ENCODE peak calls at places on chromosomes 1 and 21, in six cellular contexts. L is foreskin fibroblast, U is kidney, I is bronchial epithelial cell, S is AG09319, P is testis. Y is an unnamed sample.

GRCh38 chr1:150385537-150386445 is 21.8 kb downstream of the RPRD2 start:
- DNase-seq in U (no peak), I (no peak), P (no peak), S (no peak), L (no peak), Y (no peak)

GRCh38 chr1:168893359-168893791 is 164.4 kb upstream of the DPT start:
- DNase-seq in I (peak), S (no peak), U (no peak), L (peak), P (peak), Y (peak)

GRCh38 chr1:41846595-41846994 is 72.1 kb downstream of the HIVEP3 start:
- DNase-seq in P (no peak), U (no peak), S (no peak), I (peak), L (peak), Y (no peak)

GRCh38 chr1:32180186-32181060 is 948 bp downstream of the TXLNA start:
- DNase-seq in P (peak), I (peak), L (peak), U (peak), S (no peak), Y (no peak)

GRCh38 chr1:22321917-22322316 is 129.7 kb upstream of the ZBTB40 start:
- DNase-seq in L (no peak), I (no peak), S (no peak), U (peak), P (no peak), Y (no peak)

GRCh38 chr1:168135982-168136708 is 585 bp downstream of the GPR161 start:
- DNase-seq in I (peak), P (peak), S (no peak), U (peak), L (no peak), Y (no peak)

GRCh38 chr1:188140958-188141357 is 1312.2 kb downstream of the PLA2G4A start:
- DNase-seq in I (no peak), U (no peak), P (no peak), S (no peak), L (no peak), Y (no peak)

GRCh38 chr1:153659175-153659534 is 652 bp downstream of the SNAPIN start:
- DNase-seq in I (no peak), P (no peak), L (no peak), S (no peak), U (no peak), Y (no peak)

GRCh38 chr1:77175230-77175844 is 43.9 kb downstream of the PIGK start:
- DNase-seq in I (no peak), P (no peak), S (no peak), L (no peak), U (no peak), Y (peak)

GRCh38 chr21:40595806-40596205 is 251.2 kb downstream of the DSCAM start:
- DNase-seq in I (peak), U (no peak), L (no peak), S (no peak), P (no peak), Y (peak)

GRCh38 chr1:224116131-224116530 is 2.2 kb downstream of the FBXO28 start:
- DNase-seq in L (peak), P (no peak), S (no peak), I (peak), U (no peak), Y (peak)

GRCh38 chr1:233113009-233113712 is 162.8 kb downstream of the NTPCR start:
- DNase-seq in P (peak), S (peak), L (peak), I (peak), U (peak), Y (peak)

GRCh38 chr1:8962812-8963669 is 17.4 kb downstream of the CA6 start:
- DNase-seq in U (no peak), L (no peak), I (peak), S (no peak), P (peak), Y (no peak)

GRCh38 chr21:41121785-41122415 is 46.1 kb upstream of the BACE2 start:
- DNase-seq in S (peak), L (peak), U (peak), I (peak), P (peak), Y (peak)

GRCh38 chr1:111592389-111593361 is 26.9 kb upstream of the RAP1A start:
- DNase-seq in P (peak), S (no peak), L (peak), U (peak), I (peak), Y (peak)

GRCh38 chr1:85132078-85132715 is 68.6 kb downstream of the SYDE2 start:
- DNase-seq in U (no peak), S (no peak), I (peak), P (peak), L (peak), Y (no peak)

GRCh38 chr1:234188454-234188792 is 184.8 kb upstream of the COA6 start:
- DNase-seq in S (no peak), P (peak), U (no peak), L (no peak), I (peak), Y (peak)

GRCh38 chr1:8023287-8023994 is 2.7 kb downstream of the ERRFI1 start:
- DNase-seq in L (no peak), I (no peak), S (no peak), P (no peak), U (no peak), Y (no peak)

GRCh38 chr1:63004868-63005267 is 220.9 kb downstream of the ATG4C start:
- DNase-seq in L (peak), U (no peak), I (peak), S (no peak), P (peak), Y (no peak)
- TF ChIP-seq CTCF in L (no peak), U (peak), I (no peak), S (peak), P (no peak), Y (peak)

GRCh38 chr1:18246543-18246942 is 138.9 kb downstream of the IGSF21 start:
- DNase-seq in S (no peak), P (no peak), L (no peak), U (peak), I (no peak), Y (no peak)
- TF ChIP-seq CTCF in S (no peak), P (no peak), L (no peak), U (no peak), I (no peak), Y (no peak)

GRCh38 chr1:164504699-164505098 is 54.3 kb upstream of the PBX1 start:
- DNase-seq in S (no peak), U (no peak), I (peak), P (no peak), L (peak), Y (peak)

GRCh38 chr1:164515221-164515620 is 43.8 kb upstream of the PBX1 start:
- DNase-seq in U (no peak), P (no peak), I (no peak), S (no peak), L (no peak), Y (no peak)

GRCh38 chr1:164515932-164516331 is 43.1 kb upstream of the PBX1 start:
- DNase-seq in P (no peak), L (peak), S (no peak), U (no peak), I (no peak), Y (no peak)

DNA sequence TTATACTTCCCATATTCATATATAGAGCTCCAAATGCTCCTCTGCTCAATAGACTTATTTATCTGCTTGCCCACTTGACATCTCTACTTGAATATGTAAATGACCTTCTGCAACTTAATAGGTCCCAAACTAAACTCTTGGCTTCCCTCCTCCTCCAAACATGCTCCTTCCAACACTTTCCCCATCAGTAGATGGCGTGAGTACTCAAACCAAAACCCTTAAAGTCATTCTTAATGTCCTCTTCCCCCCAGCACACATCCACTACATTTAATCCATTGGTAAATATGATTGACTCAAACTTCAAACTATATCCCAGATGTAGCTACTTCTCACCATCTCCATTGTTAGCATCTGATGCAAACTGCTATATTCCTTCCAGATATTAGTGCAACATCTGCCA is 48.5 kb upstream of the PBX1 start:
- DNase-seq in I (peak), L (peak), S (no peak), P (no peak), U (no peak), Y (no peak)
- TF ChIP-seq CTCF in I (no peak), L (no peak), S (peak), P (no peak), U (no peak), Y (peak)

GRCh38 chr1:38990746-38991637 is at the start of gene AKIRIN1:
- DNase-seq in S (peak), I (peak), U (peak), L (peak), P (peak), Y (peak)
- TF ChIP-seq CTCF in S (no peak), I (no peak), U (peak), L (no peak), P (no peak), Y (peak)

GRCh38 chr1:68958957-68959356 is 462.1 kb upstream of the DEPDC1 start:
- DNase-seq in U (no peak), L (no peak), S (no peak), I (no peak), P (no peak), Y (peak)

GRCh38 chr1:68962711-68963110 is 465.8 kb upstream of the DEPDC1 start:
- DNase-seq in P (no peak), U (no peak), I (no peak), L (no peak), S (no peak), Y (no peak)

GRCh38 chr1:68959631-68960030 is 462.7 kb upstream of the DEPDC1 start:
- DNase-seq in I (no peak), P (no peak), L (no peak), U (no peak), S (no peak), Y (peak)

GRCh38 chr1:68963353-68963752 is 466.5 kb upstream of the DEPDC1 start:
- DNase-seq in I (no peak), L (no peak), U (no peak), S (no peak), P (no peak), Y (peak)

GRCh38 chr1:68961143-68961542 is 464.3 kb upstream of the DEPDC1 start:
- DNase-seq in S (no peak), U (no peak), I (no peak), P (no peak), L (no peak), Y (no peak)
- TF ChIP-seq CTCF in S (no peak), U (no peak), I (no peak), P (no peak), L (no peak), Y (no peak)

GRCh38 chr1:159197767-159198557 is 6.7 kb upstream of the ACKR1 start:
- DNase-seq in P (peak), L (peak), S (peak), U (no peak), I (peak), Y (peak)
- TF ChIP-seq CTCF in P (peak), L (peak), S (peak), U (peak), I (peak), Y (peak)

GRCh38 chr21:17640821-17641220 is 28.1 kb upstream of the BTG3 start:
- DNase-seq in L (no peak), U (no peak), P (no peak), S (no peak), I (no peak), Y (no peak)

DNA sequence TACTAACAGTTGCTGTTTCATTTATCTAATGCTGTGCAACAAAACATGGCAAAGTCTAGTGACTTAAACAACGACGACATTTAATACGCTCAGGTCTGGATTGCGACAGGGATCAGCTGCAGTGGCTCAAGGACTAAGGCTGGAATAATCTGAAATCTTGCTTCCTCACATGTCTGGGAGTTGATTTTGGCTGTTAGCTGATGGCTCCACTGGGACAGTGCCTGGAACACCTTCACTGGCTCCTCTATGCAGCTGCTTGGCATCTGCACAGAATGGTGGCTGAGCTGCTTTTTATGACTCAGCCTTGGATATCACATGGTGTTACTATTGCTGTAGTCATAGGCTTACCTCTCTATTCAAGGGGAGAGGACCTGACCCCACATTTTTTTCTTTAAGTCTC is 24.0 kb upstream of the BTG3 start:
- DNase-seq in S (no peak), L (no peak), U (no peak), I (no peak), P (no peak), Y (no peak)
- TF ChIP-seq CTCF in S (no peak), L (no peak), U (no peak), I (no peak), P (no peak), Y (no peak)

DNA sequence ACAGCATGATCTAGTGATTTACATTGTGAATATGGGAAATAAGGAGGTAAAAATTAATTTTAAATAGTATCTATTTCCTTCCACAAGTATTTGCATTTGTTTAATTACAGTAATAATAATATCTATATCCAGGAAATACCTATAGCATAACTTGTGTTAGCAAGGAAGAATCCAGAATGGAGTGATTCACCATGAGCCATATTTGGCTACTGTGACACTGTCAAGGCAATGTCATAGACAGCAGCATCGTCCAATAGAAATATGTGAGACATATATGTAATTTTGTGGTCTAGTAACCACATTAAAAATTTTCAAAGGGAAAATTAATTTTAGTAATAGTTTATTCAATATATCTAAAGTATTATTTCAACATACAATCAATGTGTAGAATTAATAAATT is 22.1 kb downstream of the CNST start:
- DNase-seq in U (no peak), P (no peak), S (no peak), I (peak), L (peak), Y (no peak)
- TF ChIP-seq CTCF in U (no peak), P (no peak), S (no peak), I (no peak), L (no peak), Y (no peak)

DNA sequence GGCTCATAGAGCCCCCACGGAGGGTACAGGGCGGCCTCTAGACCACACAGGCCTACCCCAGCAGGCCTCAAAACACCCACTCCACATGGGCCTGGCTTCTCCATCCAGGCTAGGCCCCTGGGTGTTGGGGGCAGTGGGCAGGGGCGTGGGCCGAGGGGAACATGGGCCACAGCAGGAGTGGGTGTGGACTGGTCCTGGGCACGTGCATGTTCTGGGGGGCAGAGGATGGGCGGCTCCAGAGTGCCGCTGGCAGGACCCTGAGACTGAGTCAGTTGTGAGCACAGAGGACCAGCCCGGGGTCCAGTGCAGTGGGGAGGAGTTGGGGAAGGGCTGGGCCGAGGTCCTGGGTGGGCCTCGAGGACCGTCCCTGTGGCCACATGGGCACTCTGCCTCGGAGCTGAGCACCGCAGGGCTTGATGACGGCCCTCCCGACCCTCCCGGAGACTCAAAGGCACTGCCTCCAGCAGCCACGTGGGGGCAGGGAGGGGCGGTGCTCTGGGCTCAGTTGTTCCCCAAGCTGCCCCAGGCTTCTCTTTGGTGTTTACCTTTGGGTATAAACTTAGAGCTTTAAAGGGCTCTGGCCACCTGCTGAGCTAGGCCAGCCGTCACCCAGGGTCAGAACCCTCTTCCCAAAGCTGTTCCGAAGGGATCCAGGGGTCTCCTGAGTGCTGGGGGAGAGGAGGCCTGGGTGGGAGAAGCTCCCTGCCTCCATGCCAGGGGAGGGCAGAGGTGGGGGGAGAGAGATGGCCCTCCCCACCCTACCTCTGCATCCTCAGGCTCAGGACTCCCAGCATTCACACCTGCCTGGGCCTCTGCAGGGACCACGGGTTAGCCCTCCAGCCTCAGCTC is 79.9 kb downstream of the MORN1 start:
- DNase-seq in S (no peak), I (peak), U (no peak), L (peak), P (peak), Y (no peak)
- TF ChIP-seq CTCF in S (peak), I (peak), U (no peak), L (peak), P (no peak), Y (peak)

GRCh38 chr1:931380-932177 is 7.9 kb downstream of the SAMD11 start:
- DNase-seq in U (no peak), P (no peak), I (no peak), L (no peak), S (no peak), Y (no peak)
- TF ChIP-seq CTCF in U (no peak), P (no peak), I (no peak), L (no peak), S (no peak), Y (no peak)